ENCODE peak calls at places on chromosomes 1 and 21, in eight cellular contexts. One of them, this sample, is unnamed.
A peak's percentile ranks its signal among the peaks of the same experiment; 100 is the strongest.

GRCh38 chr1:46665983-46666382 is 2.2 kb downstream of the ATPAF1 start:
- DNase-seq in body of pancreas: no peak
- DNase-seq in fibroblast of lung: no peak
- DNase-seq in osteocyte: no peak
- DNase-seq in heart left ventricle: no peak
- DNase-seq in endothelial cell: no peak
- DNase-seq in WERI-Rb-1: no peak
- DNase-seq in upper lobe of right lung: no peak
- DNase-seq in this sample: no peak

GRCh38 chr21:41786521-41786987 is 19.7 kb upstream of the RIPK4 start:
- DNase-seq in upper lobe of right lung: no peak
- DNase-seq in heart left ventricle: no peak
- DNase-seq in body of pancreas: peak; percentile 63
- DNase-seq in osteocyte: no peak
- DNase-seq in endothelial cell: no peak
- DNase-seq in WERI-Rb-1: no peak
- DNase-seq in fibroblast of lung: peak; percentile 69
- DNase-seq in this sample: no peak

GRCh38 chr1:210376836-210377377 is 48.2 kb downstream of the HHAT start:
- DNase-seq in upper lobe of right lung: no peak
- DNase-seq in endothelial cell: no peak
- DNase-seq in WERI-Rb-1: no peak
- DNase-seq in osteocyte: no peak
- DNase-seq in fibroblast of lung: peak; percentile 83
- DNase-seq in heart left ventricle: no peak
- DNase-seq in body of pancreas: no peak
- DNase-seq in this sample: no peak

GRCh38 chr21:35236090-35236489 is 187.0 kb upstream of the RUNX1 start:
- DNase-seq in endothelial cell: no peak
- DNase-seq in heart left ventricle: no peak
- DNase-seq in fibroblast of lung: no peak
- DNase-seq in upper lobe of right lung: no peak
- DNase-seq in WERI-Rb-1: no peak
- DNase-seq in osteocyte: no peak
- DNase-seq in body of pancreas: no peak
- DNase-seq in this sample: no peak

GRCh38 chr21:45187646-45188045 is 100.0 kb downstream of the POFUT2 start:
- DNase-seq in upper lobe of right lung: no peak
- DNase-seq in osteocyte: no peak
- DNase-seq in heart left ventricle: no peak
- DNase-seq in fibroblast of lung: no peak
- DNase-seq in WERI-Rb-1: no peak
- DNase-seq in body of pancreas: no peak
- DNase-seq in endothelial cell: no peak
- DNase-seq in this sample: no peak

GRCh38 chr1:219629481-219629880 is 16.6 kb upstream of the ZC3H11B start:
- DNase-seq in osteocyte: no peak
- DNase-seq in WERI-Rb-1: no peak
- DNase-seq in fibroblast of lung: peak; percentile 22
- DNase-seq in heart left ventricle: no peak
- DNase-seq in body of pancreas: no peak
- DNase-seq in endothelial cell: no peak
- DNase-seq in upper lobe of right lung: no peak
- DNase-seq in this sample: no peak

GRCh38 chr1:10295471-10296085 is 85.2 kb downstream of the KIF1B start:
- DNase-seq in fibroblast of lung: no peak
- DNase-seq in heart left ventricle: no peak
- DNase-seq in WERI-Rb-1: no peak
- DNase-seq in osteocyte: no peak
- DNase-seq in body of pancreas: no peak
- DNase-seq in endothelial cell: no peak
- DNase-seq in upper lobe of right lung: no peak
- DNase-seq in this sample: no peak

GRCh38 chr1:165900576-165901380 is 73.4 kb downstream of the UCK2 start:
- DNase-seq in heart left ventricle: no peak
- DNase-seq in WERI-Rb-1: no peak
- DNase-seq in upper lobe of right lung: no peak
- DNase-seq in osteocyte: no peak
- DNase-seq in fibroblast of lung: no peak
- DNase-seq in endothelial cell: no peak
- DNase-seq in body of pancreas: peak; percentile 89
- DNase-seq in this sample: no peak

GRCh38 chr1:41672641-41673313 is 188.3 kb upstream of the EDN2 start:
- DNase-seq in upper lobe of right lung: peak; percentile 19
- DNase-seq in osteocyte: no peak
- DNase-seq in WERI-Rb-1: no peak
- DNase-seq in heart left ventricle: no peak
- DNase-seq in endothelial cell: no peak
- DNase-seq in body of pancreas: no peak
- DNase-seq in fibroblast of lung: peak; percentile 61
- DNase-seq in this sample: no peak

GRCh38 chr1:8497196-8497878 is 179.4 kb downstream of the SLC45A1 start:
- DNase-seq in heart left ventricle: no peak
- DNase-seq in fibroblast of lung: no peak
- DNase-seq in osteocyte: no peak
- DNase-seq in upper lobe of right lung: no peak
- DNase-seq in body of pancreas: no peak
- DNase-seq in endothelial cell: no peak
- DNase-seq in WERI-Rb-1: no peak
- DNase-seq in this sample: no peak

GRCh38 chr1:78377356-78377928 is 113.3 kb upstream of the PTGFR start:
- DNase-seq in endothelial cell: no peak
- DNase-seq in osteocyte: no peak
- DNase-seq in body of pancreas: no peak
- DNase-seq in fibroblast of lung: no peak
- DNase-seq in WERI-Rb-1: no peak
- DNase-seq in heart left ventricle: no peak
- DNase-seq in upper lobe of right lung: no peak
- DNase-seq in this sample: no peak

GRCh38 chr1:160639652-160640051 is 7.2 kb downstream of the SLAMF1 start:
- DNase-seq in WERI-Rb-1: no peak
- DNase-seq in body of pancreas: peak; percentile 45
- DNase-seq in fibroblast of lung: no peak
- DNase-seq in osteocyte: no peak
- DNase-seq in heart left ventricle: no peak
- DNase-seq in endothelial cell: no peak
- DNase-seq in upper lobe of right lung: no peak
- DNase-seq in this sample: no peak

GRCh38 chr1:218463194-218464156 is 118.3 kb downstream of the TGFB2 start:
- DNase-seq in osteocyte: no peak
- DNase-seq in WERI-Rb-1: no peak
- DNase-seq in body of pancreas: peak; percentile 36
- DNase-seq in fibroblast of lung: peak; percentile 84
- DNase-seq in endothelial cell: no peak
- DNase-seq in heart left ventricle: peak; percentile 74
- DNase-seq in upper lobe of right lung: no peak
- DNase-seq in this sample: no peak

GRCh38 chr1:43565600-43566360 is 35.1 kb downstream of the PTPRF start:
- DNase-seq in fibroblast of lung: peak; percentile 65
- DNase-seq in upper lobe of right lung: peak; percentile 75
- DNase-seq in WERI-Rb-1: peak; percentile 92
- DNase-seq in heart left ventricle: peak; percentile 59
- DNase-seq in body of pancreas: peak; percentile 75
- DNase-seq in osteocyte: no peak
- DNase-seq in endothelial cell: peak; percentile 66
- DNase-seq in this sample: peak; percentile 89

GRCh38 chr1:119475866-119476439 is 31.1 kb upstream of the HSD3B1 start:
- DNase-seq in body of pancreas: peak; percentile 81
- DNase-seq in endothelial cell: peak; percentile 69
- DNase-seq in WERI-Rb-1: peak; percentile 75
- DNase-seq in heart left ventricle: peak; percentile 31
- DNase-seq in upper lobe of right lung: peak; percentile 73
- DNase-seq in osteocyte: no peak
- DNase-seq in fibroblast of lung: peak; percentile 18
- DNase-seq in this sample: no peak

GRCh38 chr1:200550367-200550766 is 70.2 kb downstream of the KIF14 start:
- DNase-seq in body of pancreas: no peak
- DNase-seq in osteocyte: no peak
- DNase-seq in WERI-Rb-1: no peak
- DNase-seq in upper lobe of right lung: no peak
- DNase-seq in heart left ventricle: no peak
- DNase-seq in fibroblast of lung: peak; percentile 39
- DNase-seq in endothelial cell: no peak
- DNase-seq in this sample: no peak

GRCh38 chr1:15833842-15834405 is 13.6 kb upstream of the SPEN start:
- DNase-seq in endothelial cell: no peak
- DNase-seq in fibroblast of lung: no peak
- DNase-seq in osteocyte: no peak
- DNase-seq in WERI-Rb-1: no peak
- DNase-seq in upper lobe of right lung: no peak
- DNase-seq in heart left ventricle: no peak
- DNase-seq in body of pancreas: no peak
- DNase-seq in this sample: no peak

GRCh38 chr1:15833069-15833679 is 14.3 kb upstream of the SPEN start:
- DNase-seq in WERI-Rb-1: no peak
- DNase-seq in body of pancreas: peak; percentile 29
- DNase-seq in fibroblast of lung: peak; percentile 18
- DNase-seq in heart left ventricle: peak; percentile 70
- DNase-seq in endothelial cell: no peak
- DNase-seq in osteocyte: no peak
- DNase-seq in upper lobe of right lung: peak; percentile 77
- DNase-seq in this sample: no peak

GRCh38 chr1:15834406-15835204 is 12.9 kb upstream of the SPEN start:
- DNase-seq in body of pancreas: peak; percentile 87
- DNase-seq in heart left ventricle: peak; percentile 93
- DNase-seq in osteocyte: peak; percentile 94
- DNase-seq in upper lobe of right lung: peak; percentile 95
- DNase-seq in fibroblast of lung: peak; percentile 93
- DNase-seq in WERI-Rb-1: no peak
- DNase-seq in endothelial cell: peak; percentile 89
- DNase-seq in this sample: no peak

GRCh38 chr1:15826810-15827507 is 19.5 kb upstream of the UQCRHL start:
- DNase-seq in WERI-Rb-1: no peak
- DNase-seq in osteocyte: no peak
- DNase-seq in fibroblast of lung: no peak
- DNase-seq in body of pancreas: no peak
- DNase-seq in endothelial cell: no peak
- DNase-seq in heart left ventricle: no peak
- DNase-seq in upper lobe of right lung: peak; percentile 13
- DNase-seq in this sample: no peak

DNA sequence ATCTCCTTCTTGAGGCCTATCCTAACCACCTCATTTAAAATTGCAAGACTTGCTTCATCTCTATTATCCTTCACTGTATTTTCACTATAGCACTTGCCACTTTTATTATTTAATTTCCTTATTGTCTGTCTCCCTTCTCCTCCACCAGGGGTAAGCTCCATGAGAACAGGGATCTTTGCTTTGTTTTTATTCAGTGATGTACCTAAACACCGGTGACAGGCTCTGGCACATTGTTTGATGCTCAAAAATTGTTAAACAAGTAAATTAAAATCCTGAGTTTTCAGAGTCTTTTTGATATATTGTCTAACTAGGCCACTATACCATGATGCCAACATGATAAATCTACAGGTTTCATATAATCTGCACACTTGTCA is 17.2 kb upstream of the SPEN start:
- DNase-seq in fibroblast of lung: no peak
- DNase-seq in body of pancreas: no peak
- DNase-seq in heart left ventricle: no peak
- DNase-seq in osteocyte: no peak
- DNase-seq in upper lobe of right lung: no peak
- DNase-seq in WERI-Rb-1: no peak
- DNase-seq in endothelial cell: no peak
- DNase-seq in this sample: no peak
- TF ChIP-seq CTCF in fibroblast of lung: no peak
- TF ChIP-seq CTCF in body of pancreas: no peak
- TF ChIP-seq CTCF in heart left ventricle: no peak
- TF ChIP-seq CTCF in osteocyte: no peak
- TF ChIP-seq CTCF in upper lobe of right lung: no peak
- TF ChIP-seq CTCF in WERI-Rb-1: no peak
- TF ChIP-seq CTCF in endothelial cell: no peak
- TF ChIP-seq CTCF in this sample: no peak

DNA sequence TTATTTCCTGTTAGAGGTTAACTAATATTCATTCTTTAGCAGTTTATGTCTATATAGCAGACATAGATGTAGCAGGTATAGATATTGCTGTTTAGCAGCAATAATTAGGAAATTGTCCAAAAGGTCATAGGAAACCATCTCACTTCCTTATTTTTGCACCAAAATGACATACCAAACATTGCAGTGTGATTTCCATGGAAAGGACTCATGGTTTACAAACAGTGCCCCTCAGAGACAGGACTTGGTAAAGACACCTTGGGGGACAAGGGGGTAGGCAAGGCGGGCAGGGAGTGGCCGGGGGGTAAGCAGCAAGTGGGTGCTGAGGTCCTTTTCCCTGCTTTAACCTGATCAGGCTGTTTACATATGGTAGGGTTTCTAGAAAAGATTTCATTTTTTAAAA is 30.5 kb downstream of the BATF3 start:
- DNase-seq in body of pancreas: no peak
- DNase-seq in endothelial cell: peak; percentile 37
- DNase-seq in osteocyte: peak; percentile 38
- DNase-seq in heart left ventricle: no peak
- DNase-seq in fibroblast of lung: peak; percentile 9
- DNase-seq in upper lobe of right lung: no peak
- DNase-seq in WERI-Rb-1: no peak
- DNase-seq in this sample: peak; percentile 50
- TF ChIP-seq CTCF in body of pancreas: no peak
- TF ChIP-seq CTCF in endothelial cell: peak; percentile 43
- TF ChIP-seq CTCF in osteocyte: peak; percentile 38
- TF ChIP-seq CTCF in heart left ventricle: peak; percentile 25
- TF ChIP-seq CTCF in fibroblast of lung: peak; percentile 25
- TF ChIP-seq CTCF in upper lobe of right lung: peak; percentile 28
- TF ChIP-seq CTCF in WERI-Rb-1: peak; percentile 32
- TF ChIP-seq CTCF in this sample: peak; percentile 44

DNA sequence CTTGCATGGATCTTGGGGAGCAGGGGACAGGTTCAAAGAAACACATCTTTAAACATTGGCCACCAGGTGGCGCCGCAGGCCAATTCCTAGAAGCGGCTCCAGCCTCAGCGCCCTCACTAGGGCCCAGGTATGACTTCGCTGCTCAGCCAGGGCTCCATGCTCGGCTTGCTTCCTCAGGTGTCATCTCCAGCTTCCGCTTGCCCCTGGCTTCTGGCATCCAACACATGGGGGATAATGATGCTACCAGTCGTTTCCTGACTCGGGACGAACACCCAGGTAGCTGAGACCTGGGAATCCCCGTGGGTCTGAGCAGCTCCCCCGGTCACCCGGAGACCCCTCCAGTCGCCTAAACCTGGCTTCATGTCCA is 8.5 kb upstream of the MEX3A start:
- DNase-seq in WERI-Rb-1: peak; percentile 96
- DNase-seq in heart left ventricle: peak; percentile 84
- DNase-seq in endothelial cell: peak; percentile 87
- DNase-seq in fibroblast of lung: peak; percentile 61
- DNase-seq in osteocyte: peak; percentile 93
- DNase-seq in body of pancreas: peak; percentile 94
- DNase-seq in upper lobe of right lung: peak; percentile 92
- DNase-seq in this sample: peak; percentile 88
- TF ChIP-seq CTCF in WERI-Rb-1: peak; percentile 98
- TF ChIP-seq CTCF in heart left ventricle: peak; percentile 89
- TF ChIP-seq CTCF in endothelial cell: peak; percentile 97
- TF ChIP-seq CTCF in fibroblast of lung: peak; percentile 63
- TF ChIP-seq CTCF in osteocyte: peak; percentile 86
- TF ChIP-seq CTCF in body of pancreas: peak; percentile 87
- TF ChIP-seq CTCF in upper lobe of right lung: peak; percentile 86
- TF ChIP-seq CTCF in this sample: peak; percentile 90

DNA sequence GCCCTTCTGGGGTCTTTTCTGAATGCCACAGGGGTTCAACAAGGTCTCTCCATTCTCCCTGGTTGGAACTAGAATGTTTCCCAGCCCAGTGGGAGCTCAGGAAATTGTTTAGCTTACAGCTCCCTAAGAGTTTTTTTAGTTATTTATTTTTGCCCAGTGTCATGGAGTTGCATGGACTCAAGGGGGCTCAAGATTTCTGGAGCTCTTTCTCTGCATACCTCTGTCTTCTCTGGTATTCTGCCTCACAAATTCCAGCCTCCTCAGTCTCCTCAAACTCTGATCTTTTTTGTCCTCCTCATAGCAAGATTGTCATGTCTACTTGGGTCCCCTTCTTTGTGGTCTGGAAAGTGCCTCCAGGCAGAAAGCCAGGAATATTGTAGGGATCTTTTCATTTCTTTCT is 15.9 kb upstream of the PPP2R5A start:
- DNase-seq in osteocyte: no peak
- DNase-seq in endothelial cell: no peak
- DNase-seq in WERI-Rb-1: no peak
- DNase-seq in heart left ventricle: no peak
- DNase-seq in body of pancreas: no peak
- DNase-seq in upper lobe of right lung: no peak
- DNase-seq in fibroblast of lung: no peak
- DNase-seq in this sample: no peak
- TF ChIP-seq CTCF in osteocyte: peak; percentile 14
- TF ChIP-seq CTCF in endothelial cell: no peak
- TF ChIP-seq CTCF in WERI-Rb-1: no peak
- TF ChIP-seq CTCF in heart left ventricle: no peak
- TF ChIP-seq CTCF in body of pancreas: no peak
- TF ChIP-seq CTCF in upper lobe of right lung: no peak
- TF ChIP-seq CTCF in fibroblast of lung: no peak
- TF ChIP-seq CTCF in this sample: no peak

This sample was measured in D721Med.